ENCODE peak calls at places on chromosomes 7 and 10, in four cellular contexts. K is IMR-90, N is K562, W is GM12878. D is an unnamed sample.

GRCh38 chr10:80470266-80470665 is 16.2 kb downstream of the TSPAN14 start:
- DNase-seq in K (no peak), N (no peak), W (no peak), D (no peak)

GRCh38 chr10:133567119-133567518 is 1.7 kb upstream of the SYCE1 start:
- DNase-seq in K (no peak), N (no peak), W (no peak), D (no peak)

GRCh38 chr7:2405601-2406345 is 2.4 kb downstream of the CHST12 start:
- DNase-seq in K (no peak), N (peak), W (peak), D (no peak)

GRCh38 chr7:2566348-2566889 is 7.6 kb downstream of the IQCE start:
- DNase-seq in K (no peak), N (no peak), W (no peak), D (no peak)

GRCh38 chr10:77164616-77165311 is 472.8 kb downstream of the KCNMA1 start:
- DNase-seq in K (peak), N (no peak), W (no peak), D (peak)

GRCh38 chr7:481219-481930 is 38.3 kb downstream of the PDGFA start:
- DNase-seq in K (no peak), N (no peak), W (no peak), D (no peak)

GRCh38 chr10:6047847-6048246 is 14.3 kb downstream of the IL2RA start:
- DNase-seq in K (no peak), N (no peak), W (no peak), D (no peak)

GRCh38 chr7:17299477-17299991 is 1.1 kb downstream of the AHR start:
- DNase-seq in K (peak), N (no peak), W (no peak), D (peak)

GRCh38 chr10:8815969-8816368 is 761.5 kb downstream of the GATA3 start:
- DNase-seq in K (no peak), N (no peak), W (no peak), D (no peak)

GRCh38 chr10:98265403-98266378 is 2.3 kb downstream of the LOXL4 start:
- DNase-seq in K (no peak), N (no peak), W (no peak), D (no peak)

GRCh38 chr10:17819836-17820235 is 10.7 kb downstream of the MRC1 start:
- DNase-seq in K (no peak), N (no peak), W (no peak), D (no peak)

GRCh38 chr7:78959471-78959870 is 494.0 kb downstream of the MAGI2 start:
- DNase-seq in K (peak), N (no peak), W (no peak), D (no peak)

GRCh38 chr7:147498081-147498480 is 1092.5 kb upstream of the C7orf33 start:
- DNase-seq in K (peak), N (no peak), W (no peak), D (no peak)

GRCh38 chr10:47349941-47350371 is 1.8 kb downstream of the RBP3 start:
- DNase-seq in K (no peak), N (no peak), W (no peak), D (no peak)

GRCh38 chr10:106571216-106571954 is 593.1 kb downstream of the SORCS1 start:
- DNase-seq in K (peak), N (peak), W (no peak), D (no peak)

GRCh38 chr7:100506356-100506930 is 22.7 kb downstream of the NYAP1 start:
- DNase-seq in K (no peak), N (peak), W (no peak), D (no peak)

GRCh38 chr10:70458329-70459060 is 17.0 kb upstream of the NODAL start:
- DNase-seq in K (peak), N (peak), W (no peak), D (peak)

GRCh38 chr10:73262105-73262730 is 9.8 kb upstream of the MRPS16 start:
- DNase-seq in K (peak), N (peak), W (no peak), D (peak)

GRCh38 chr10:110170142-110170887 is 37.1 kb upstream of the MXI1 start:
- DNase-seq in K (no peak), N (no peak), W (no peak), D (no peak)

GRCh38 chr10:52066383-52066782 is 247.7 kb upstream of the DKK1 start:
- DNase-seq in K (no peak), N (no peak), W (no peak), D (no peak)

GRCh38 chr10:28592953-28593352 is 60.0 kb downstream of the WAC start:
- DNase-seq in K (peak), N (peak), W (no peak), D (peak)

GRCh38 chr7:47100815-47101435 is 481.0 kb downstream of the TNS3 start:
- DNase-seq in K (peak), N (peak), W (no peak), D (peak)

GRCh38 chr7:143901360-143901709 is 641 bp downstream of the TCAF1 start:
- DNase-seq in K (peak), N (no peak), W (no peak), D (no peak)

GRCh38 chr10:103543617-103544525 is 50.4 kb downstream of the NEURL1 start:
- DNase-seq in K (no peak), N (no peak), W (no peak), D (no peak)

GRCh38 chr10:31952066-31952465 is 23.4 kb upstream of the ARHGAP12 start:
- DNase-seq in K (no peak), N (peak), W (no peak), D (peak)

GRCh38 chr10:57333880-57334279 is 933.8 kb downstream of the IPMK start:
- DNase-seq in K (no peak), N (no peak), W (no peak), D (no peak)

GRCh38 chr10:13354783-13355182 is 6.7 kb upstream of the SEPHS1 start:
- DNase-seq in K (no peak), N (no peak), W (no peak), D (no peak)

DNA sequence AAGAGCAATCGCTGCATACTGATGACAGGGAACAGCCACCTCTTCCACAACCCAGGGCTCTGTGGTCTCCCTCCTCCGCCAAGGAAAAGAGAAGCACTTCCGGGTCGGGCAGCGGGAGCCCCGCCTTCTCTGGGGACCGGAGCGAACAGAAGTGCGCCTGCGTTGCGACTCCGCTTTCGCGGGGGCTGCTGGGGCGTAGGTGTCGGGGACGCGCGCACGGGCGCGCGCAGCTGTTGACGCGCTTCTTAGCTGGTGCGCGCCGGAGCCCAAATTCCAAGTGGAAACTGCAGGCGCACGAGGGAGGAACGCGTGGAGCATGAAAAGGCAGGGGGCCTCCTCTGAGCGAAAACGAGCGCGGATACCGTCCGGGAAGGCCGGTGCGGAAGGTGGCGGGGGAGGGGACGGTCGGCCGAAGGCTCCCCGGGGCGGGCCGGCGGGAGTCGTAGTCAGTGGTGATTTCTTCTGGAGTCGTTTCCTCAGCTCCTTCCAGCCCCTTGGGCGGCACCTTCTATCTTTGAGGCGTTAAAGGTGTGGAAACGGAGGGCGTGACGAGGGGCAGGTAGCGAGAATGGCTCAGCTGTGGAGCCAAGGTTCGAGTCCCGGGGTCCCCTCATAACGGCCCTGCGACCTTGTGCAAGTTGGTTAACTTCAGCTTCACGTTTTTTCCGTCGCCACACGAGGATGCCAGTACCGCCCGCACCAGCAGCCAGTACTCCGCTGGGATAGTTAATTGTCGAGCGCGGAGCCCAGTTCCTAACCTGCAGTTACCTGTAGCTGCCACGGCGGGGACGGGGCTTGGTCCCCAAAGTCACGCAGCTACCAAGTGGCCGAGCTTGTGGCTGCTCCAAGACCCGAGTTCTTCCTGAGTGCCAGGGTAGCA is at the start of the genes COX15 and CUTC:
- DNase-seq in K (peak), N (peak), W (peak), D (peak)
- TF ChIP-seq POLR2A in K (peak), N (peak), W (peak), D (peak)

GRCh38 chr10:3208481-3209406 is 36.2 kb upstream of the PITRM1 start:
- DNase-seq in K (no peak), N (no peak), W (no peak), D (no peak)
- TF ChIP-seq FOS in K (no peak), N (no peak), W (no peak), D (no peak)

DNA sequence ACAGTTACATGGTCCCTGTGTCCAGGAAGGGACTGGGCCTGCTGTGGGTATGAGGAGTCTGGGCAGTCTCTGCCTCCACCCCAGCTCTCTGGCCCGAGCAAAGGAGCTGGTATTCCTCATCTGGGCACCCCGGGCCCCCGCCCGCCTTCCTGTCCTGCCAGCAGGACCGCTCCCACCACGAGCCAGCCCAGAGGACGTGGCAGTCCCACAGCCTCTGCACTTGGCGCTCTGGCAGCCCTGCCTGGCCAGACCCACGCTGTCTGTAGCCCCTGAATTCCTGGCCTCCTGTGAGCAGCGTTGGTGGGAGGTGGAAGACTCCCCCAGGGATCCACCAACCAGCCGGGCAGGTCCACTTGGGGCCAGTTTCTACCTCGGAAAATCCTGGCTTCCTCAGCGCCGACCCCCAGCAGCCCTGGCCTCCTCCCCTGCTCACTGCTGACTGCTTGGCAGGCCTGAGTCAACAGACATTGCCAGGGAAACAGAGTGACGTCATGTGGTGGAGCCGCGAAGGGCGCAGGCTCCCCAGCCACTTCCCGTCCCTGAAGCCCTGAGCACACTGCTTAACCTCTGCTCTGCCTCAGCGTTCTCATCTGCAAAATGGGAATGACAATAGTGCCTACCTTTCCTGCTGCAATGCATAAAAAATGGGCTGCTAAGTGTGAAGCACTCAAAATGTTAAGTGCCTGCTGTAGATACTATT is 21.6 kb upstream of the LIMK1 start:
- DNase-seq in K (peak), N (peak), W (no peak), D (peak)
- TF ChIP-seq POLR2A in K (no peak), N (no peak), W (no peak), D (no peak)

GRCh38 chr10:124003481-124004371 is 89.7 kb downstream of the CHST15 start:
- DNase-seq in K (no peak), N (no peak), W (no peak), D (no peak)

GRCh38 chr10:124005991-124006392 is 87.4 kb downstream of the CHST15 start:
- DNase-seq in K (no peak), N (no peak), W (no peak), D (no peak)

GRCh38 chr10:124005091-124005490 is 88.3 kb downstream of the CHST15 start:
- DNase-seq in K (no peak), N (no peak), W (no peak), D (no peak)

GRCh38 chr10:124003070-124003419 is 90.4 kb downstream of the CHST15 start:
- DNase-seq in K (no peak), N (no peak), W (no peak), D (no peak)

GRCh38 chr10:124004372-124004928 is 88.9 kb downstream of the CHST15 start:
- DNase-seq in K (no peak), N (no peak), W (no peak), D (no peak)
- TF ChIP-seq FOS in K (no peak), N (no peak), W (no peak), D (no peak)

GRCh38 chr7:54932818-54933543 is 85.8 kb upstream of the EGFR start:
- DNase-seq in K (peak), N (no peak), W (no peak), D (peak)
- TF ChIP-seq POLR2A in K (no peak), N (no peak), W (no peak), D (no peak)

DNA sequence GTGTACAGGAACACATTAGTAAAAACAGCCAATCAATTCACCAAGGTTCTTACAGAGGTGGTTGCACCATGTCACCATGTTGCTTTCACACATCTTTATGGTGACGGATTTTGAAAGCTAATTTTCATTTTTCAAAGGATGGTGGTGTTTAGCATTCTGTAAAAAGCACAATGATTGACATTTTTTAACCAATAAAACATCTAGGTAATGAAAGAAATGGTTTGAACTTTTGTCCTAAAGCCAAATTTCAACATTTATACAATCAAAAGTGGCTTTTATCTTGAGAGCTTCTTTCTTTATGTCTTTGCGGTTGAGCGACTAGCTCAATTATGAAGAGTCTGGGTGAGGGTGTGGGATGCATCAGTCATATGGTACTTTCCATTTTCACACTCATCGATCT is 94.4 kb downstream of the MALRD1 start:
- DNase-seq in K (no peak), N (no peak), W (no peak), D (no peak)
- TF ChIP-seq FOS in K (no peak), N (no peak), W (no peak), D (no peak)

DNA sequence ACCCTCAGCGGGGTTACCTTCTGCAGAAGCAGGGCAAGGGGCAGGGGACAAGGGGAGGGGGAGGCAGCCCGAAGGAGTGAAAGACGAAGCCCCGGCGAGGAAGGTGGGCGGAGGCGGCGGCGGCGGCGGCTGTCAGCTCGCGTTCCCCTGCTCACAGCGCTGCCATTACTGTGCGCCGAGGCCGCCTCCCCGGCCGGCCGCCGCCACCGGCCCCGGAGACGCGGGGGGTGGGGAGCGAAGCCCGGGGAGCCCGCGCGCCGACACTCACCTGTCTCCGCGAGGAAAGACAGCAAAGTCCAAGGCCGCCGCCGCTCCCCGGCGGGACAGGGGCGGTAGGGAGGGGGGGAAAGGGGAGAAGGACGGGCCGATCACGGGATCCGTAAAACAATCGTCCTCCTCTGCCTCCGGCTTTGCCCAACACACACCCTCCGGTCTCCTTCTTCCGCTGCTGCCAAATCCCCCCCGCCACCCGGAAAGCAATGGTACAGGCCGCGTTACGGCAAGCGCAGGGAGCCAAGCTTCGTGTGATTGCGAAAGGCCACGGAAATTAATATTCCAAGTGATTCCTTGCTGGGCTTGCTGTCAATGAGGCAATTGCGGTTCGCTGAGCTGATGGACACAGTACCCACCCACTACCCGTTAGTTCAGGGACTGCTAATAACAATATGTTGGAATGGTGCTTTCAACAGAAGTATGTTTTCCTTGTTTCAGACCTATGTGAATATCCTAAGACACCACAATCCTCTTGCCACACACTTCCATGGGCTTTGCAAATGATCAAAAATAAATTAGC is at the start of gene CUL2:
- DNase-seq in K (peak), N (peak), W (peak), D (peak)
- TF ChIP-seq POLR2A in K (no peak), N (no peak), W (peak), D (peak)

DNA sequence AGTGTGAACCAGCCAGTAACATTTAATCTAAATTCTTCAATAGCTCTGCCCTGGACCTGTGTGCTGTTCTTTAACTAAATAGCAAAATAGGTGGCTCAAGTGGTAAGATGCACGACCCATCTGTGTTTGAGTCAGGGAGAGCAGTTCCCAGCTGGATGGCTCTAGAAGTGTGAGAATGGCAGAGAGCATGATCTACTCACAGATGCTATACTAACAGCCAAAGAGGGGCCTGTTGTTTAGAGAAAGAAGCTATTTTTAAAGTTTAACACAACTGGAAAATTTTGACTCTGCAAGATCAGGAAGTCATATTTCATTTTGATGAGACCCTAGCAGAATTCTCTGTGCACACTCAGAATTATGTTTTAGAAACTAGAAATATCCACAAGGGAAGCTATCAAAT is 87.4 kb upstream of the PIP4K2A start:
- DNase-seq in K (no peak), N (no peak), W (no peak), D (no peak)
- TF ChIP-seq FOS in K (no peak), N (no peak), W (no peak), D (no peak)

D was measured in endothelial cell of umbilical vein.